ENCODE peak calls at places on chromosomes 11 and 22, in four cellular contexts. M is OCI-LY7, F is NCI-H1694 treated with DMSO at 0.1 percent for 48 hours, E is amniotic epithelial cell. A is an unnamed sample.

GRCh38 chr11:47369676-47370075 is 8.7 kb downstream of the SPI1 start:
- DNase-seq in M (no peak), F (no peak), E (no peak), A (no peak)

GRCh38 chr11:96061730-96062524 is 138.0 kb upstream of the MTMR2 start:
- DNase-seq in M (no peak), F (no peak), E (peak), A (peak)

GRCh38 chr11:61699737-61700160 is 19.6 kb downstream of the DAGLA start:
- DNase-seq in M (no peak), F (no peak), E (no peak), A (no peak)

GRCh38 chr11:47175746-47176327 is 842 bp downstream of the ARFGAP2 start:
- DNase-seq in M (peak), F (no peak), E (no peak), A (no peak)

GRCh38 chr11:45848654-45849081 is 1.4 kb downstream of the CRY2 start:
- DNase-seq in M (no peak), F (no peak), E (no peak), A (no peak)

GRCh38 chr11:69160296-69161116 is 4.8 kb downstream of the SMIM38 start:
- DNase-seq in M (no peak), F (no peak), E (no peak), A (no peak)

GRCh38 chr11:8787372-8787771 is 104.8 kb downstream of the RPL27A start:
- DNase-seq in M (no peak), F (no peak), E (peak), A (no peak)

GRCh38 chr11:1574256-1575242 is 2.5 kb upstream of the DUSP8 start:
- DNase-seq in M (peak), F (no peak), E (peak), A (peak)

GRCh38 chr22:27238935-27239510 is 562.5 kb downstream of the MN1 start:
- DNase-seq in M (no peak), F (peak), E (peak), A (no peak)

GRCh38 chr11:133964946-133965632 is 8.3 kb upstream of the IGSF9B start:
- DNase-seq in M (no peak), F (no peak), E (peak), A (no peak)

GRCh38 chr11:124276081-124276480 is 19.9 kb downstream of the OR8G5 start:
- DNase-seq in M (no peak), F (no peak), E (peak), A (no peak)

GRCh38 chr11:706957-707816 is 1.2 kb downstream of the EPS8L2 start:
- DNase-seq in M (no peak), F (no peak), E (no peak), A (no peak)

GRCh38 chr11:116232364-116232801 is 540.4 kb downstream of the BUD13 start:
- DNase-seq in M (no peak), F (peak), E (no peak), A (no peak)

GRCh38 chr11:68843703-68844312 is 2.1 kb upstream of the CPT1A start:
- DNase-seq in M (peak), F (no peak), E (peak), A (peak)

GRCh38 chr11:120185678-120186407 is 25.0 kb upstream of the OAF start:
- DNase-seq in M (no peak), F (no peak), E (no peak), A (no peak)

GRCh38 chr11:117839234-117839882 is 14.8 kb upstream of the FXYD2 start:
- DNase-seq in M (no peak), F (no peak), E (no peak), A (no peak)

GRCh38 chr11:68269414-68270081 is 2.2 kb downstream of the C11orf24 start:
- DNase-seq in M (no peak), F (no peak), E (peak), A (no peak)

GRCh38 chr22:28670153-28670552 is 9.5 kb downstream of the TTC28 start:
- DNase-seq in M (no peak), F (no peak), E (peak), A (no peak)

GRCh38 chr11:72760543-72761400 is 8.6 kb upstream of the ARAP1 start:
- DNase-seq in M (no peak), F (no peak), E (peak), A (no peak)

GRCh38 chr11:11813288-11813962 is 28.3 kb upstream of the USP47 start:
- DNase-seq in M (no peak), F (no peak), E (peak), A (no peak)

GRCh38 chr11:132095230-132096165 is 725.1 kb downstream of the NTM start:
- DNase-seq in M (no peak), F (no peak), E (no peak), A (no peak)

GRCh38 chr22:45776313-45776585 is 104.6 kb downstream of the ATXN10 start:
- DNase-seq in M (no peak), F (no peak), E (no peak), A (no peak)

GRCh38 chr11:94740083-94740974 is 27.8 kb upstream of the AMOTL1 start:
- DNase-seq in M (no peak), F (no peak), E (no peak), A (no peak)

GRCh38 chr22:27148025-27148424 is 490.6 kb downstream of the MIAT start:
- DNase-seq in M (no peak), F (no peak), E (no peak), A (no peak)

GRCh38 chr11:120747801-120748484 is 236.4 kb downstream of the GRIK4 start:
- DNase-seq in M (no peak), F (no peak), E (no peak), A (no peak)

GRCh38 chr22:42651134-42651533 is 1.9 kb upstream of the CYB5R3 start:
- DNase-seq in M (no peak), F (no peak), E (peak), A (no peak)

GRCh38 chr22:46355996-46356471 is 20.5 kb downstream of the TRMU start:
- DNase-seq in M (no peak), F (no peak), E (no peak), A (no peak)

GRCh38 chr11:36150986-36151385 is 138.2 kb downstream of the COMMD9 start:
- DNase-seq in M (no peak), F (no peak), E (peak), A (no peak)

GRCh38 chr11:61611309-61611708 is 30.4 kb upstream of the SYT7 start:
- DNase-seq in M (peak), F (peak), E (no peak), A (no peak)

GRCh38 chr11:122668562-122669090 is 13.1 kb downstream of the UBASH3B start:
- DNase-seq in M (peak), F (no peak), E (peak), A (no peak)

GRCh38 chr22:41445171-41446056 is 1.2 kb downstream of the TOB2 start:
- DNase-seq in M (peak), F (no peak), E (peak), A (peak)

GRCh38 chr11:1757861-1758610 is 5.7 kb downstream of the CTSD start:
- DNase-seq in M (no peak), F (no peak), E (no peak), A (peak)

GRCh38 chr11:128302425-128303186 is 284.8 kb downstream of the ETS1 start:
- DNase-seq in M (peak), F (no peak), E (no peak), A (peak)

GRCh38 chr11:70739091-70739490 is 340.8 kb downstream of the CTTN start:
- DNase-seq in M (no peak), F (no peak), E (no peak), A (no peak)